ENCODE peak calls at places on chromosomes 2 and 18, in ten cellular contexts. A is LoVo, E is NCI-H446, I is T-helper 2 cell, M is NCI-H510A treated with DMSO at 0.1 percent for 48 hours, T is activated T-helper 1 cell treated with Interleukin-2 at 50 U/mL for 16 hours, N is heart right ventricle, G is T47D, Q is spleen, Z is dorsolateral prefrontal cortex. D is an unnamed sample.

GRCh38 chr2:157894694-157895450 is 18.7 kb upstream of the ACVR1 start:
- DNase-seq in A (no peak), E (peak), I (no peak), M (no peak), T (no peak), N (no peak), G (no peak), Q (no peak), Z (no peak), D (peak)

GRCh38 chr2:187654535-187654934 is 100.3 kb upstream of the TFPI start:
- DNase-seq in A (no peak), E (peak), I (no peak), M (no peak), T (no peak), N (peak), G (peak), Q (no peak), Z (no peak), D (no peak)

GRCh38 chr2:233953106-233953801 is 36.1 kb downstream of the TRPM8 start:
- DNase-seq in A (no peak), E (no peak), I (no peak), M (peak), T (no peak), N (no peak), G (no peak), Q (no peak), Z (no peak), D (no peak)

GRCh38 chr2:26633351-26633945 is 7.7 kb downstream of the CIB4 start:
- DNase-seq in A (no peak), E (no peak), I (no peak), M (no peak), T (no peak), N (no peak), G (no peak), Q (peak), Z (no peak), D (no peak)

GRCh38 chr18:24397131-24397693 is 412 bp downstream of the OSBPL1A start:
- DNase-seq in A (peak), E (peak), I (no peak), M (peak), T (no peak), N (no peak), G (peak), Q (no peak), Z (peak), D (peak)

GRCh38 chr2:45119038-45119437 is 109.8 kb upstream of the SIX2 start:
- DNase-seq in A (no peak), E (no peak), I (no peak), M (no peak), T (no peak), N (no peak), G (peak), Q (no peak), Z (no peak), D (peak)

GRCh38 chr18:50268022-50268747 is 1.9 kb upstream of the CFAP53 start:
- DNase-seq in A (no peak), E (no peak), I (peak), M (no peak), T (peak), N (peak), G (peak), Q (peak), Z (peak), D (peak)

GRCh38 chr2:159290289-159290907 is 3.9 kb upstream of the WDSUB1 start:
- DNase-seq in A (peak), E (peak), I (no peak), M (peak), T (no peak), N (no peak), G (peak), Q (peak), Z (no peak), D (peak)

GRCh38 chr2:241179894-241180293 is 8.6 kb upstream of the ANO7 start:
- DNase-seq in A (no peak), E (no peak), I (no peak), M (no peak), T (no peak), N (no peak), G (no peak), Q (no peak), Z (no peak), D (peak)

GRCh38 chr2:237696471-237696870 is 69.1 kb downstream of the LRRFIP1 start:
- DNase-seq in A (no peak), E (no peak), I (no peak), M (no peak), T (no peak), N (no peak), G (no peak), Q (peak), Z (no peak), D (no peak)

GRCh38 chr18:49052891-49053644 is 102.3 kb upstream of the SMAD7 start:
- DNase-seq in A (no peak), E (peak), I (no peak), M (no peak), T (no peak), N (no peak), G (no peak), Q (no peak), Z (no peak), D (peak)

GRCh38 chr2:239402666-239403065 is 1.8 kb upstream of the HDAC4 start:
- DNase-seq in A (no peak), E (no peak), I (no peak), M (no peak), T (no peak), N (no peak), G (no peak), Q (peak), Z (no peak), D (no peak)

GRCh38 chr18:31508781-31509180 is 10.8 kb downstream of the DSG2 start:
- DNase-seq in A (peak), E (no peak), I (no peak), M (no peak), T (no peak), N (no peak), G (no peak), Q (no peak), Z (no peak), D (no peak)

GRCh38 chr2:79585701-79586428 is 73.0 kb downstream of the CTNNA2 start:
- DNase-seq in A (no peak), E (no peak), I (no peak), M (no peak), T (no peak), N (no peak), G (no peak), Q (no peak), Z (no peak), D (no peak)

GRCh38 chr2:218754781-218755180 is 27.2 kb upstream of the CYP27A1 start:
- DNase-seq in A (no peak), E (no peak), I (no peak), M (no peak), T (no peak), N (no peak), G (no peak), Q (no peak), Z (no peak), D (no peak)

GRCh38 chr2:241893265-241893664 is 23.7 kb downstream of the RTP5 start:
- DNase-seq in A (no peak), E (no peak), I (no peak), M (no peak), T (no peak), N (no peak), G (no peak), Q (peak), Z (peak), D (no peak)

GRCh38 chr2:102147935-102148334 is 5.4 kb downstream of the IL1R1 start:
- DNase-seq in A (no peak), E (no peak), I (peak), M (no peak), T (no peak), N (no peak), G (no peak), Q (no peak), Z (no peak), D (peak)

GRCh38 chr2:191366199-191366598 is 121.0 kb downstream of the MYO1B start:
- DNase-seq in A (no peak), E (no peak), I (no peak), M (no peak), T (no peak), N (no peak), G (no peak), Q (no peak), Z (no peak), D (peak)

GRCh38 chr2:99600929-99601680 is 111.3 kb upstream of the REV1 start:
- DNase-seq in A (no peak), E (peak), I (no peak), M (no peak), T (no peak), N (no peak), G (no peak), Q (no peak), Z (no peak), D (no peak)

GRCh38 chr2:96315400-96316071 is 9.6 kb upstream of the ITPRIPL1 start:
- DNase-seq in A (no peak), E (peak), I (no peak), M (no peak), T (no peak), N (no peak), G (no peak), Q (no peak), Z (no peak), D (peak)

GRCh38 chr2:233832869-233833812 is 21.2 kb downstream of the HJURP start:
- DNase-seq in A (peak), E (peak), I (no peak), M (peak), T (no peak), N (no peak), G (peak), Q (peak), Z (peak), D (peak)

GRCh38 chr2:196431957-196432356 is 207.6 kb upstream of the CCDC150 start:
- DNase-seq in A (no peak), E (peak), I (no peak), M (peak), T (no peak), N (no peak), G (peak), Q (no peak), Z (no peak), D (peak)

GRCh38 chr18:79805926-79806487 is 8.3 kb downstream of the KCNG2 start:
- DNase-seq in A (no peak), E (no peak), I (no peak), M (no peak), T (no peak), N (no peak), G (no peak), Q (peak), Z (no peak), D (no peak)

GRCh38 chr2:45626387-45627010 is 15.4 kb upstream of the SRBD1 start:
- DNase-seq in A (no peak), E (no peak), I (no peak), M (peak), T (no peak), N (no peak), G (no peak), Q (no peak), Z (no peak), D (no peak)

GRCh38 chr2:234308073-234308813 is 188.6 kb downstream of the ARL4C start:
- DNase-seq in A (no peak), E (no peak), I (no peak), M (no peak), T (no peak), N (no peak), G (no peak), Q (no peak), Z (no peak), D (no peak)

GRCh38 chr18:75156831-75157230 is 52.1 kb downstream of the PTGR3 start:
- DNase-seq in A (no peak), E (no peak), I (no peak), M (no peak), T (no peak), N (no peak), G (no peak), Q (no peak), Z (no peak), D (no peak)

GRCh38 chr2:10305715-10306114 is 3.0 kb downstream of the HPCAL1 start:
- DNase-seq in A (no peak), E (no peak), I (no peak), M (no peak), T (no peak), N (no peak), G (peak), Q (no peak), Z (no peak), D (peak)

GRCh38 chr18:12031836-12032235 is 50.5 kb downstream of the IMPA2 start:
- DNase-seq in A (no peak), E (no peak), I (no peak), M (no peak), T (no peak), N (peak), G (no peak), Q (no peak), Z (no peak), D (peak)

GRCh38 chr2:98691307-98691706 is 39.6 kb downstream of the MGAT4A start:
- DNase-seq in A (no peak), E (no peak), I (no peak), M (no peak), T (no peak), N (no peak), G (no peak), Q (no peak), Z (no peak), D (no peak)

GRCh38 chr2:68799615-68800400 is 65.2 kb downstream of the ARHGAP25 start:
- DNase-seq in A (no peak), E (no peak), I (no peak), M (peak), T (no peak), N (no peak), G (no peak), Q (no peak), Z (no peak), D (no peak)

GRCh38 chr2:76640905-76641304 is 881.3 kb downstream of the LRRTM4 start:
- DNase-seq in A (no peak), E (no peak), I (no peak), M (no peak), T (no peak), N (no peak), G (no peak), Q (no peak), Z (peak), D (no peak)

GRCh38 chr2:78780321-78780720 is 245.2 kb upstream of the REG3G start:
- DNase-seq in A (no peak), E (no peak), I (no peak), M (peak), T (no peak), N (no peak), G (no peak), Q (no peak), Z (no peak), D (no peak)

GRCh38 chr18:9705183-9705864 is 2.8 kb upstream of the RAB31 start:
- DNase-seq in A (peak), E (no peak), I (no peak), M (no peak), T (no peak), N (no peak), G (no peak), Q (no peak), Z (no peak), D (peak)

GRCh38 chr2:233436691-233437438 is 82.6 kb downstream of the DGKD start:
- DNase-seq in A (no peak), E (no peak), I (no peak), M (no peak), T (no peak), N (peak), G (no peak), Q (peak), Z (peak), D (no peak)

GRCh38 chr2:206482633-206483032 is 39.3 kb downstream of the ADAM23 start:
- DNase-seq in A (no peak), E (no peak), I (no peak), M (no peak), T (no peak), N (no peak), G (no peak), Q (no peak), Z (no peak), D (no peak)

GRCh38 chr2:137910641-137911040 is 53.6 kb upstream of the HNMT start:
- DNase-seq in A (peak), E (peak), I (no peak), M (peak), T (no peak), N (no peak), G (peak), Q (no peak), Z (no peak), D (peak)

GRCh38 chr2:134711622-134712125 is 7.1 kb downstream of the TMEM163 start:
- DNase-seq in A (no peak), E (no peak), I (no peak), M (no peak), T (no peak), N (no peak), G (no peak), Q (no peak), Z (no peak), D (no peak)

GRCh38 chr2:239807568-239807967 is 217.6 kb downstream of the NDUFA10 start:
- DNase-seq in A (no peak), E (no peak), I (no peak), M (no peak), T (no peak), N (no peak), G (no peak), Q (peak), Z (no peak), D (no peak)

GRCh38 chr18:1585881-1586488 is 681.3 kb downstream of the ADCYAP1 start:
- DNase-seq in A (peak), E (peak), I (no peak), M (peak), T (no peak), N (no peak), G (peak), Q (no peak), Z (no peak), D (peak)

GRCh38 chr18:48011926-48012469 is 81.5 kb upstream of the SMAD2 start:
- DNase-seq in A (no peak), E (no peak), I (no peak), M (no peak), T (no peak), N (no peak), G (no peak), Q (no peak), Z (no peak), D (no peak)

D was measured in fibroblast of villous mesenchyme.